ENCODE peak calls at places on chromosomes 3 and 15, in four cellular contexts. N is fibroblast of the aortic adventitia, Y is cardiac muscle cell, T is tibial artery. A is an unnamed sample.

GRCh38 chr3:75983609-75984290 is 198.4 kb upstream of the ZNF717 start:
- DNase-seq in N (no peak), Y (no peak), T (no peak), A (peak)

GRCh38 chr15:38299216-38299615 is 46.6 kb downstream of the SPRED1 start:
- DNase-seq in N (peak), Y (peak), T (no peak), A (no peak)

GRCh38 chr15:61880079-61880478 is 180.2 kb downstream of the VPS13C start:
- DNase-seq in N (no peak), Y (no peak), T (no peak), A (no peak)

GRCh38 chr15:34460451-34460850 is 22.8 kb upstream of the GOLGA8A start:
- DNase-seq in N (no peak), Y (no peak), T (no peak), A (no peak)

GRCh38 chr3:142778541-142778940 is 54.7 kb downstream of the TRPC1 start:
- DNase-seq in N (no peak), Y (no peak), T (no peak), A (no peak)

GRCh38 chr3:184255291-184256039 is 5.9 kb downstream of the CAMK2N2 start:
- DNase-seq in N (no peak), Y (no peak), T (no peak), A (no peak)

GRCh38 chr3:144760831-144761230 is 789.2 kb downstream of the DIPK2A start:
- DNase-seq in N (no peak), Y (peak), T (no peak), A (no peak)

GRCh38 chr15:94582368-94582767 is 351.0 kb downstream of the MCTP2 start:
- DNase-seq in N (no peak), Y (peak), T (no peak), A (no peak)

GRCh38 chr3:82654708-82655107 is 893.3 kb upstream of the GBE1 start:
- DNase-seq in N (no peak), Y (no peak), T (no peak), A (no peak)

GRCh38 chr3:142315083-142315482 is 89.7 kb upstream of the GK5 start:
- DNase-seq in N (peak), Y (peak), T (no peak), A (peak)

GRCh38 chr3:111244760-111245159 is 173.1 kb downstream of the NECTIN3 start:
- DNase-seq in N (no peak), Y (no peak), T (no peak), A (peak)

GRCh38 chr15:76185716-76186115 is 125.6 kb downstream of the ETFA start:
- DNase-seq in N (peak), Y (peak), T (no peak), A (no peak)

GRCh38 chr3:27596334-27596841 is 112.2 kb upstream of the SLC4A7 start:
- DNase-seq in N (peak), Y (peak), T (no peak), A (no peak)

GRCh38 chr3:178036745-178037144 is 499.5 kb upstream of the KCNMB2 start:
- DNase-seq in N (peak), Y (no peak), T (no peak), A (no peak)

GRCh38 chr3:69294014-69294771 is 91.7 kb downstream of the FRMD4B start:
- DNase-seq in N (peak), Y (peak), T (no peak), A (peak)

GRCh38 chr3:172171396-172172075 is 132.2 kb downstream of the FNDC3B start:
- DNase-seq in N (peak), Y (peak), T (no peak), A (no peak)

GRCh38 chr3:141348848-141349247 is 19.5 kb upstream of the ZBTB38 start:
- DNase-seq in N (no peak), Y (no peak), T (no peak), A (no peak)

GRCh38 chr15:33985751-33986150 is 17.5 kb downstream of the CHRM5 start:
- DNase-seq in N (peak), Y (no peak), T (no peak), A (no peak)

GRCh38 chr15:28086175-28086703 is 12.9 kb downstream of the OCA2 start:
- DNase-seq in N (peak), Y (peak), T (peak), A (no peak)

GRCh38 chr3:172082269-172082668 is 42.9 kb downstream of the FNDC3B start:
- DNase-seq in N (peak), Y (peak), T (peak), A (peak)

GRCh38 chr15:64490598-64491259 is 30.4 kb downstream of the ZNF609 start:
- DNase-seq in N (peak), Y (peak), T (no peak), A (no peak)

GRCh38 chr15:81911572-81911971 is 134.2 kb downstream of the MEX3B start:
- DNase-seq in N (no peak), Y (no peak), T (no peak), A (no peak)

GRCh38 chr15:27454281-27455060 is 483.5 kb downstream of the GABRG3 start:
- DNase-seq in N (peak), Y (peak), T (no peak), A (no peak)

GRCh38 chr3:40143283-40144090 is 166.0 kb upstream of the EIF1B start:
- DNase-seq in N (peak), Y (no peak), T (no peak), A (no peak)

GRCh38 chr3:150235799-150236198 is 172.3 kb upstream of the TSC22D2 start:
- DNase-seq in N (peak), Y (peak), T (no peak), A (peak)

GRCh38 chr3:70824078-70824477 is 511.6 kb upstream of the MDFIC2 start:
- DNase-seq in N (peak), Y (peak), T (peak), A (no peak)

GRCh38 chr15:91252756-91253155 is 152.7 kb downstream of the SV2B start:
- DNase-seq in N (no peak), Y (no peak), T (no peak), A (no peak)

GRCh38 chr15:67521770-67522568 is 1.0 kb downstream of the C15orf61 start:
- DNase-seq in N (peak), Y (peak), T (no peak), A (no peak)

GRCh38 chr3:5016218-5017161 is 37.3 kb downstream of the BHLHE40 start:
- DNase-seq in N (peak), Y (peak), T (peak), A (no peak)

GRCh38 chr3:14552041-14552648 is 12.0 kb upstream of the GRIP2 start:
- DNase-seq in N (no peak), Y (no peak), T (no peak), A (no peak)

GRCh38 chr3:30607032-30607833 is 832 bp downstream of the TGFBR2 start:
- DNase-seq in N (peak), Y (peak), T (peak), A (no peak)

GRCh38 chr15:94607176-94607654 is 375.9 kb downstream of the MCTP2 start:
- DNase-seq in N (no peak), Y (peak), T (peak), A (no peak)

GRCh38 chr3:187968883-187969580 is 184.9 kb upstream of the LPP start:
- DNase-seq in N (peak), Y (peak), T (peak), A (peak)

GRCh38 chr3:131232711-131233267 is 148.8 kb upstream of the NUDT16 start:
- DNase-seq in N (no peak), Y (no peak), T (no peak), A (no peak)

GRCh38 chr15:29678504-29679034 is 143.7 kb downstream of the TJP1 start:
- DNase-seq in N (no peak), Y (no peak), T (no peak), A (no peak)

GRCh38 chr15:73052679-73053397 is 575 bp downstream of the NEO1 start:
- DNase-seq in N (peak), Y (peak), T (peak), A (no peak)
- TF ChIP-seq CTCF in N (peak), Y (peak), T (no peak), A (peak)

DNA sequence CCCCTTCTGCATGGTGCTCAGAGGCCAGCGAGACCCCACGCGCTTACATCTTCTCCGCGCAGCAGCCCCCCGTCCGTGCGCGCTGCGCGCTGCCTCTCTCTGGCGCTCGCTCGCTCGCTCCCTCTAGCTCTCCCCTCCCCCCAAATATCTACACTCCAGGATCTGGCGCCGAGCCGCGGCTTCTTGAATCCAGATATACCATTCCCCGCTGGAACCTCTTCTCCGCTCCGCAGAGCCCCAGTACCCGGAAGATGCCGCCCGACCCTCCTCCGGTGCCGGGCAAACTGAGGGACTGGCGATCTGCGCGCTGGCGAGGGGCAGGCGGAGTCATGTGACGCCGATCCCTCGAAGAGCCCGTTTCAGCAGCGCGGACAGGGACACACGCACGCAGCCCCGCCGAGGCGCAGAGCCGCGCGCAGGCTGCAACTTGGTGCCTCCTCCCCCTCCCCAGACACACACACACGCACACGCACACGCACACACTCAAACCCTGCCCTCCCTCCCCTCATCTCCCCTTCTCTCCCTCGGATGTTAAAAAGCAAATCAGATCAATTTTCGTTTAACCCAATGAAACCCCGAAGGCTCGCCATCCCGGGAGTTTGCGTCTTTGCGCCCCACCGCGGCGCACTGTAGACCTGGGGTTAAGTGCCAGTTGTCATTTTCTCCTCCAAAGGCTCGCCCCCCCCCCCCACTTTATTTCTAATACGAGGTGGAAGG is at the start of gene RASGRF1:
- DNase-seq in N (no peak), Y (peak), T (no peak), A (no peak)
- H3K4me3 ChIP-seq in N (no peak), Y (peak), T (no peak), A (no peak)

GRCh38 chr3:122773856-122774535 is 19.6 kb downstream of the HSPBAP1 start:
- DNase-seq in N (no peak), Y (no peak), T (no peak), A (no peak)

GRCh38 chr3:122772827-122773226 is 20.8 kb downstream of the HSPBAP1 start:
- DNase-seq in N (no peak), Y (no peak), T (no peak), A (no peak)

GRCh38 chr3:122777077-122777476 is 16.6 kb downstream of the HSPBAP1 start:
- DNase-seq in N (no peak), Y (no peak), T (no peak), A (no peak)

GRCh38 chr3:122776675-122777074 is 17.0 kb downstream of the HSPBAP1 start:
- DNase-seq in N (no peak), Y (no peak), T (no peak), A (no peak)

DNA sequence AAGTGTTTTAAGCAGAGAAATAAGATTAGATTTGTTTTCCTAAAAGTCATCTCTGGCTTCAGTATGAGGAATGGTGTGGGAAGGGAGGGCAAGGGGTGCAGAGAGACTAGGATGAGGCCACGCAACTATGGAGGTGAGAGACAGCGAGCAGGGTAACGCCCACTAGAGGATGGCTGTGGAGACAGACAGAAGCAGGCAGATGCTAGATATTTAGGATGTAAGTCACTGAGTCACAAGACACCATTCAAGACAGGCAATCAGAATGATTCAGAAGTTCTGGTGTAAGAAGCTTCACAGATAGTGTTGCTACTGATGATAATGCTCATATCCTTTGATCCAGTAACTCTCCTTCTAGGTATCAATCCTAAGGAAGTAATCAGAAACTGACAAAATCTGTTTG is 19.1 kb downstream of the HSPBAP1 start:
- DNase-seq in N (no peak), Y (peak), T (no peak), A (no peak)
- TF ChIP-seq CTCF in N (no peak), Y (no peak), T (no peak), A (peak)

GRCh38 chr15:42240823-42241222 is 32.2 kb upstream of the GANC start:
- DNase-seq in N (no peak), Y (no peak), T (no peak), A (no peak)
- H3K4me3 ChIP-seq in N (no peak), Y (no peak), T (no peak), A (no peak)

DNA sequence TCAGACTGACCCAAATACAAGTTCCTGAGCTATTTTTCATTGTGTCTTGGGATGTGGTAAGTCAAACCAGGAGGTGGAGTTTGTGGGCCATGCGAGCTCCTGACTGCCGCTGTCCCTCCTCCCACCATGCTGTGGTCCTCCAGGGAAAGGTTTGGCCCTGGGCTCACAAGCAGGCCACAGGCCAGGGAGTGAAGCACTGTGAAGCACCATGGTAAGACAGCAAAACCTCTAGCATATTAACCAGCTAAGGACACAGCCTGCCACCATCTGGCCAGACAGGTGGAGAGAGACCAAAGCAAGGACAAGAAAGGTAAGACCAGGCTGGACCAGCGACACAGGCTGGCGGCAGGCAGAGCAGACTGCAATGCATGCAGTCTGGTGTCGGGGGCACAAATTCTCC is 15.3 kb downstream of the RAB43 start:
- DNase-seq in N (peak), Y (no peak), T (no peak), A (no peak)
- TF ChIP-seq CTCF in N (no peak), Y (no peak), T (no peak), A (no peak)

GRCh38 chr15:52102468-52102867 is 10.1 kb downstream of the BCL2L10 start:
- DNase-seq in N (peak), Y (peak), T (no peak), A (no peak)

GRCh38 chr15:52100807-52101206 is 11.8 kb downstream of the BCL2L10 start:
- DNase-seq in N (peak), Y (peak), T (peak), A (peak)

GRCh38 chr15:52099654-52100272 is 12.8 kb downstream of the BCL2L10 start:
- DNase-seq in N (no peak), Y (no peak), T (no peak), A (no peak)

GRCh38 chr15:52103217-52104207 is 9.1 kb downstream of the BCL2L10 start:
- DNase-seq in N (peak), Y (peak), T (peak), A (peak)

DNA sequence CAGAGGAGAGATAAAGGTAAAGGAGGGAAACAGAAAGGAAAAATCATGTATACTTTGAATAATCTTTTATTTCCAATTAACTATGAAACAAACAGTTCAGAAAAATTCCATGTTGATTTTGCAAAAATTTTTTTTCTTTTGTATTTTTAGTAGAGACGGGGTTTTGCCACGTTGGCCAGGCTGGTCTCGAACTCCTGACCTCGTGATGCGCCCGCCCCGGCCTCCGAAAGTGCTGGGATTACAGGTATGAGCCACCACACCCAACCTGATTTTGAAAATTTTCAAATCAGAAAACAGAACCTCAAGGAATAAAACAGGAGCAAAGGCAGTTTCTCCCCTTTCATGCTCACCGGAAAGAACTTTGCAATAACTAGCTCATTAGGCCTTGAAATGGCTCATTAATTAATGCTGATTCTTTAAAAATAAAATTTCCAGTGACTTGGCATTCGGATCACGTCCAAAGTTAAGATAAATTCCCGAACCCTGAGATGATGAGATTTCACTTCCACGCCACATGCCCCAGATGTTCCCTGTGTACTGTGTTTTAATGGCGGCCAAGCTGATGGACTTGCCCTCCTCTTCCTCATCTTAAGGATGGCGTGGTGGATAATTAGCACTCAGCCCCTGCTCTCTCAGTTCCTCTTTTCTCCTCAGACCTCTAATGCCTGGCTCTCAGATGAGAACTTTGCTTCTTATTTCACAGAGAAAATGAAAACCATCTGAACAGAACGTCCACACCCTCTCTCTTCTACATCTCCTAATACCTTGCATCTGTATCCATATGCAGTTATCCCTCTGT is 10.8 kb downstream of the BCL2L10 start:
- DNase-seq in N (no peak), Y (no peak), T (no peak), A (no peak)
- H3K4me3 ChIP-seq in N (no peak), Y (no peak), T (no peak), A (no peak)

GRCh38 chr3:112341386-112341785 is 8.4 kb downstream of the CD200 start:
- DNase-seq in N (peak), Y (no peak), T (no peak), A (no peak)
- TF ChIP-seq CTCF in N (no peak), Y (no peak), T (no peak), A (no peak)

GRCh38 chr3:55490194-55490913 is 3.2 kb upstream of the WNT5A start:
- DNase-seq in N (no peak), Y (no peak), T (no peak), A (no peak)

GRCh38 chr3:55492976-55493375 is 5.9 kb upstream of the WNT5A start:
- DNase-seq in N (no peak), Y (no peak), T (no peak), A (no peak)

GRCh38 chr3:55489804-55490132 is 2.7 kb upstream of the WNT5A start:
- DNase-seq in N (no peak), Y (no peak), T (no peak), A (no peak)

GRCh38 chr3:55488398-55489055 is 1.4 kb upstream of the WNT5A start:
- DNase-seq in N (peak), Y (peak), T (no peak), A (peak)

DNA sequence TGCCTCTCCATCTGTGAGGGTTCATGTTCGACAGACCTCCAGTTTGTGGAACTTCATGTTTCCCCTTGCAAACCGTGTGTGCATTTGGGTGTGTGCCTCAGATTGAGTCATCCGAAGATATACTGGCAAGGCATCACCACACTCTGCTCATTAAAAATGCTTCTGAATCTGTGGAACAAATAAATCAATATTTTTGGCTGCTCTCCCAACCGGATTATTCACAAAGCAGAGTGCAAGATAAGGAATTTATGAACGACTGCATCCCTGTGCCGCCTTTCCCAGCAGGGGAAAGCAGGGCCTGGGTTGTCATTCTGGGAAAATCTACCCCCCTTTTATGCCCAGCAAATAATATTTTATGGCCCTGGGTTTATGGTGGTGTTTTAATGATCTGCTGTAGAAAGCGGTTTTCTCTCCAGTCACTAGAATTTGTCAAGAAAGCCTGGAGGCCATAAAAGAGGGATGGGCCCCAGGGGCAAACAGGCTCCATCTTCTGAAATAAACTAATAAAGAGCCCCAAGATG is 4.2 kb upstream of the WNT5A start:
- DNase-seq in N (peak), Y (peak), T (no peak), A (peak)
- H3K4me3 ChIP-seq in N (no peak), Y (no peak), T (no peak), A (no peak)

GRCh38 chr15:100348578-100348977 is 6.8 kb upstream of the ADAMTS17 start:
- DNase-seq in N (no peak), Y (no peak), T (no peak), A (no peak)
- TF ChIP-seq CTCF in N (no peak), Y (no peak), T (no peak), A (no peak)

A was measured in AG09309.